ENCODE peak calls at places on chromosomes 7 and 10, in six cellular contexts. One of them, this sample, is unnamed.

GRCh38 chr7:156014201-156014600 is 201.9 kb upstream of the SHH start:
- DNase-seq in left lung: no peak
- DNase-seq in lower leg skin: no peak
- DNase-seq in lower lobe of right lung: no peak
- DNase-seq in colonic mucosa: no peak
- DNase-seq in heart right ventricle: no peak
- DNase-seq in this sample: peak

GRCh38 chr7:156999611-157000046 is 10.8 kb downstream of the MNX1 start:
- DNase-seq in left lung: peak
- DNase-seq in lower leg skin: peak
- DNase-seq in lower lobe of right lung: no peak
- DNase-seq in colonic mucosa: peak
- DNase-seq in heart right ventricle: no peak
- DNase-seq in this sample: peak

GRCh38 chr10:86961481-86962091 is 3.2 kb downstream of the SNCG start:
- DNase-seq in left lung: no peak
- DNase-seq in lower leg skin: peak
- DNase-seq in lower lobe of right lung: no peak
- DNase-seq in colonic mucosa: peak
- DNase-seq in heart right ventricle: no peak
- DNase-seq in this sample: no peak

GRCh38 chr10:77873558-77874380 is 52.8 kb downstream of the DLG5 start:
- DNase-seq in left lung: no peak
- DNase-seq in lower leg skin: no peak
- DNase-seq in lower lobe of right lung: no peak
- DNase-seq in colonic mucosa: peak
- DNase-seq in heart right ventricle: no peak
- DNase-seq in this sample: no peak

GRCh38 chr10:116826803-116827202 is 22.5 kb upstream of the ENO4 start:
- DNase-seq in left lung: no peak
- DNase-seq in lower leg skin: no peak
- DNase-seq in lower lobe of right lung: no peak
- DNase-seq in colonic mucosa: no peak
- DNase-seq in heart right ventricle: no peak
- DNase-seq in this sample: no peak

GRCh38 chr7:76233538-76234281 is 32.0 kb downstream of the SRRM3 start:
- DNase-seq in left lung: no peak
- DNase-seq in lower leg skin: no peak
- DNase-seq in lower lobe of right lung: no peak
- DNase-seq in colonic mucosa: no peak
- DNase-seq in heart right ventricle: no peak
- DNase-seq in this sample: no peak

GRCh38 chr10:130171196-130171595 is 35.0 kb downstream of the GLRX3 start:
- DNase-seq in left lung: no peak
- DNase-seq in lower leg skin: no peak
- DNase-seq in lower lobe of right lung: no peak
- DNase-seq in colonic mucosa: no peak
- DNase-seq in heart right ventricle: no peak
- DNase-seq in this sample: no peak

GRCh38 chr7:150479023-150479716 is 28.7 kb downstream of the GIMAP8 start:
- DNase-seq in left lung: no peak
- DNase-seq in lower leg skin: no peak
- DNase-seq in lower lobe of right lung: no peak
- DNase-seq in colonic mucosa: no peak
- DNase-seq in heart right ventricle: no peak
- DNase-seq in this sample: no peak

GRCh38 chr10:44393051-44393630 is 8.2 kb upstream of the CXCL12 start:
- DNase-seq in left lung: no peak
- DNase-seq in lower leg skin: peak
- DNase-seq in lower lobe of right lung: no peak
- DNase-seq in colonic mucosa: no peak
- DNase-seq in heart right ventricle: no peak
- DNase-seq in this sample: peak

GRCh38 chr7:80686576-80686975 is 48.1 kb downstream of the CD36 start:
- DNase-seq in left lung: no peak
- DNase-seq in lower leg skin: no peak
- DNase-seq in lower lobe of right lung: no peak
- DNase-seq in colonic mucosa: no peak
- DNase-seq in heart right ventricle: no peak
- DNase-seq in this sample: no peak

GRCh38 chr7:74027683-74028320 is at the start of gene ELN:
- DNase-seq in left lung: peak
- DNase-seq in lower leg skin: peak
- DNase-seq in lower lobe of right lung: peak
- DNase-seq in colonic mucosa: peak
- DNase-seq in heart right ventricle: peak
- DNase-seq in this sample: no peak

GRCh38 chr7:35906191-35906908 is 105.5 kb downstream of the SEPTIN7 start:
- DNase-seq in left lung: no peak
- DNase-seq in lower leg skin: no peak
- DNase-seq in lower lobe of right lung: no peak
- DNase-seq in colonic mucosa: peak
- DNase-seq in heart right ventricle: no peak
- DNase-seq in this sample: no peak

GRCh38 chr7:67604461-67605386 is 608.1 kb downstream of the TYW1 start:
- DNase-seq in left lung: no peak
- DNase-seq in lower leg skin: no peak
- DNase-seq in lower lobe of right lung: no peak
- DNase-seq in colonic mucosa: no peak
- DNase-seq in heart right ventricle: no peak
- DNase-seq in this sample: no peak

GRCh38 chr10:79160191-79160590 is 91.4 kb downstream of the ZMIZ1 start:
- DNase-seq in left lung: no peak
- DNase-seq in lower leg skin: no peak
- DNase-seq in lower lobe of right lung: no peak
- DNase-seq in colonic mucosa: no peak
- DNase-seq in heart right ventricle: no peak
- DNase-seq in this sample: no peak

DNA sequence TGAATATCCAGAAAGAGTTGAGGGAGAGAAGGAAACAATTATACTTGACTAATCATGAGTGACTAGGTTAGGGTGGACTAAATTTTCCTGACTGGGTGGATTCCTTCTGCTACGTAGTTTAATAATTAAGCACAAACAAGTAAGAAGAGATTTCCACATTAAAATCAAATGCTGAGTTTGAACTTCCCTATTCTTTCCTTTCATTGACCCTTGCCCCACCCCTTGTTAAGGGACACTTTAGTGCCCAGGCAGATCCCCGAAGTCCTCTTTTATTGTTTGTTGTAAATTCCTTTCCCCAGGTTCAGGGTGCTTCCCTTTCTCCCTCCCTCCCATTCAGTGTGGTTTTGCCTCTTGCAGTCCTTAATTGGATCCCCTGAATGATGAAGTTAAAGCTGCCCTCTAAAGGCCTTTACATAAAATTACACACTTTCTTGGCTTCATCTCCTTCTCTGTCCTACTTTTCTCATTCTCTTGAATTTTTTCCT is 8.8 kb upstream of the SPAM1 start:
- DNase-seq in left lung: no peak
- DNase-seq in lower leg skin: no peak
- DNase-seq in lower lobe of right lung: no peak
- DNase-seq in colonic mucosa: peak
- DNase-seq in heart right ventricle: no peak
- DNase-seq in this sample: no peak
- TF ChIP-seq CTCF in left lung: peak
- TF ChIP-seq CTCF in lower leg skin: no peak
- TF ChIP-seq CTCF in lower lobe of right lung: peak
- TF ChIP-seq CTCF in colonic mucosa: peak
- TF ChIP-seq CTCF in heart right ventricle: peak
- TF ChIP-seq CTCF in this sample: peak

DNA sequence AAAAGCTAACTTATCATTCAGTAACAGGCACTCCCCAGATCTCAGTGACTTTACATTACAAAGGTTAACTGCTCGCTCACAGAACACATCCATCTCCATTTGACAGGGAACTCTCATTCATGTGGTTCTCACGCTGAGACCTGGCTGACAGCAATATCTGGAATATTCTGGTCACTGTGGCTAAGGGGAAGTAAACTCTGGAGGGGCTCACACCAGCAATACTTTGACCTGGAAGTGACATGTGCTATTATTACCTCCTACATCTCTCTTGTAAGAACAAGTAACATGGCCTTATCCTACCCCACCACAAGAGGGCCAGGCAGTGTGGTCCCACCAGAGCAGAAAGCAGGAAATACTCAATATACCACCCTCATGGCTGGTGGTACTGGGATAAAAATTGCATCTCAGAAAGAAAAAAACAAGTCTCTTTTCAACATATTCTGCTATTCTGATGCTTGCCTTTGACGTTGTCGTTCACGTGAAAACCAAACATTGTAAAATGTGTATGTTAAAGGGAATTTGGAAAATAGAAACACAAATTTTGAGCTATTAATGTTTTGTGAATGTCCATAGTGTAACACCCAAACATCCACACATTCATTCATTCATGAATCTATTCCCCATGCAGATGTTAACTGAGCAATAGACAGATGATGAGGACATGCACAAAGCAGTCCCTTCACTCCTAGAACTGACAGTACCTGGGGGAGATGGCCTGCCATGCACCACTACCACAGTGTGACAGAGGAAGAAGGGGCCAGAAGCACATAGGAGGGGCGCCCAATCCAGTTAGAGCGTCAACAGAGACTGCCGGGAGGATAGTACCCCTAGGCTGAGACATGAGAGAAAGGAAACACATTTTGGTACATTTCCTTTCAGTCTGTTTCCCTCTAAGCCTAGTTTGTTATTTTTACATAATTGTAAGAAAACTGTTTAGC is 166.0 kb upstream of the SP4 start:
- DNase-seq in left lung: no peak
- DNase-seq in lower leg skin: no peak
- DNase-seq in lower lobe of right lung: no peak
- DNase-seq in colonic mucosa: peak
- DNase-seq in heart right ventricle: no peak
- DNase-seq in this sample: no peak
- TF ChIP-seq CTCF in left lung: peak
- TF ChIP-seq CTCF in lower leg skin: no peak
- TF ChIP-seq CTCF in lower lobe of right lung: peak
- TF ChIP-seq CTCF in colonic mucosa: peak
- TF ChIP-seq CTCF in heart right ventricle: peak
- TF ChIP-seq CTCF in this sample: peak

GRCh38 chr7:55423277-55423711 is 58.2 kb downstream of the LANCL2 start:
- DNase-seq in left lung: no peak
- DNase-seq in lower leg skin: no peak
- DNase-seq in lower lobe of right lung: no peak
- DNase-seq in colonic mucosa: no peak
- DNase-seq in heart right ventricle: no peak
- DNase-seq in this sample: no peak
- TF ChIP-seq CTCF in left lung: no peak
- TF ChIP-seq CTCF in lower leg skin: no peak
- TF ChIP-seq CTCF in lower lobe of right lung: no peak
- TF ChIP-seq CTCF in colonic mucosa: no peak
- TF ChIP-seq CTCF in heart right ventricle: no peak
- TF ChIP-seq CTCF in this sample: peak

GRCh38 chr10:76051007-76051936 is 619.8 kb downstream of the LRMDA start:
- DNase-seq in left lung: no peak
- DNase-seq in lower leg skin: no peak
- DNase-seq in lower lobe of right lung: no peak
- DNase-seq in colonic mucosa: no peak
- DNase-seq in heart right ventricle: no peak
- DNase-seq in this sample: no peak
- TF ChIP-seq CTCF in left lung: no peak
- TF ChIP-seq CTCF in lower leg skin: no peak
- TF ChIP-seq CTCF in lower lobe of right lung: no peak
- TF ChIP-seq CTCF in colonic mucosa: no peak
- TF ChIP-seq CTCF in heart right ventricle: no peak
- TF ChIP-seq CTCF in this sample: no peak

GRCh38 chr7:71131256-71131752 is 640 bp upstream of the GALNT17 start:
- DNase-seq in left lung: peak
- DNase-seq in lower leg skin: no peak
- DNase-seq in lower lobe of right lung: no peak
- DNase-seq in colonic mucosa: peak
- DNase-seq in heart right ventricle: peak
- DNase-seq in this sample: peak
- TF ChIP-seq CTCF in left lung: no peak
- TF ChIP-seq CTCF in lower leg skin: no peak
- TF ChIP-seq CTCF in lower lobe of right lung: no peak
- TF ChIP-seq CTCF in colonic mucosa: no peak
- TF ChIP-seq CTCF in heart right ventricle: no peak
- TF ChIP-seq CTCF in this sample: peak

DNA sequence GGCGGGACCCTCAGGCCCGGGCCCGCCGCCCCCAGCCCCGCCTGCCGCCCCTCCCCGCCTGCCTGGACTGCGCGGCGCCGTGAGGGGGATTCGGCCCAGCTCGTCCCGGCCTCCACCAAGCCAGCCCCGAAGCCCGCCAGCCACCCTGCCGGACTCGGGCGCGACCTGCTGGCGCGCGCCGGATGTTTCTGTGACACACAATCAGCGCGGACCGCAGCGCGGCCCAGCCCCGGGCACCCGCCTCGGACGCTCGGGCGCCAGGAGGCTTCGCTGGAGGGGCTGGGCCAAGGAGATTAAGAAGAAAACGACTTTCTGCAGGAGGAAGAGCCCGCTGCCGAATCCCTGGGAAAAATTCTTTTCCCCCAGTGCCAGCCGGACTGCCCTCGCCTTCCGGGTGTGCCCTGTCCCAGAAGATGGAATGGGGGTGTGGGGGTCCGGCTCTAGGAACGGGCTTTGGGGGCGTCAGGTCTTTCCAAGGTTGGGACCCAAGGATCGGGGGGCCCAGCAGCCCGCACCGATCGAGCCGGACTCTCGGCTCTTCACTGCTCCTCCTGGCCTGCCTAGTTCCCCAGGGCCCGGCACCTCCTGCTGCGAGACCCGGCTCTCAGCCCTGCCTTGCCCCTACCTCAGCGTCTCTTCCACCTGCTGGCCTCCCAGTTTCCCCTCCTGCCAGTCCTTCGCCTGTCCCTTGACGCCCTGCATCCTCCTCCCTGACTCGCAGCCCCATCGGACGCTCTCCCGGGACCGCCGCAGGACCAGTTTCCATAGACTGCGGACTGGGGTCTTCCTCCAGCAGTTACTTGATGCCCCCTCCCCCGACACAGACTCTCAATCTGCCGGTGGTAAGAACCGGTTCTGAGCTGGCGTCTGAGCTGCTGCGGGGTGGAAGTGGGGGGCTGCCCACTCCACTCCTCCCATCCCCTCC is 82.7 kb downstream of the PAX2 start:
- DNase-seq in left lung: peak
- DNase-seq in lower leg skin: no peak
- DNase-seq in lower lobe of right lung: no peak
- DNase-seq in colonic mucosa: peak
- DNase-seq in heart right ventricle: peak
- DNase-seq in this sample: no peak
- TF ChIP-seq CTCF in left lung: no peak
- TF ChIP-seq CTCF in lower leg skin: no peak
- TF ChIP-seq CTCF in lower lobe of right lung: no peak
- TF ChIP-seq CTCF in colonic mucosa: no peak
- TF ChIP-seq CTCF in heart right ventricle: no peak
- TF ChIP-seq CTCF in this sample: peak

GRCh38 chr7:116180302-116180701 is 30.0 kb upstream of the TES start:
- DNase-seq in left lung: no peak
- DNase-seq in lower leg skin: no peak
- DNase-seq in lower lobe of right lung: no peak
- DNase-seq in colonic mucosa: no peak
- DNase-seq in heart right ventricle: no peak
- DNase-seq in this sample: no peak
- TF ChIP-seq CTCF in left lung: peak
- TF ChIP-seq CTCF in lower leg skin: no peak
- TF ChIP-seq CTCF in lower lobe of right lung: peak
- TF ChIP-seq CTCF in colonic mucosa: peak
- TF ChIP-seq CTCF in heart right ventricle: peak
- TF ChIP-seq CTCF in this sample: peak

This sample was measured in type B pancreatic cell.